ENCODE peak calls at places on chromosomes 7 and 10, in seven cellular contexts. One of them, this sample, is unnamed.

GRCh38 chr7:22173884-22174573 is 182.9 kb downstream of the RAPGEF5 start:
- DNase-seq in NCI-H2081: no peak
- DNase-seq in epithelial cell of esophagus: peak
- DNase-seq in cardiac fibroblast: no peak
- DNase-seq in breast epithelium: no peak
- DNase-seq in AG04450: no peak
- DNase-seq in CD4-positive, alpha-beta T cell: no peak
- DNase-seq in this sample: no peak

GRCh38 chr10:12561720-12562119 is 212.4 kb downstream of the CAMK1D start:
- DNase-seq in cardiac fibroblast: no peak
- DNase-seq in CD4-positive, alpha-beta T cell: no peak
- DNase-seq in epithelial cell of esophagus: no peak
- DNase-seq in breast epithelium: no peak
- DNase-seq in AG04450: no peak
- DNase-seq in NCI-H2081: no peak
- DNase-seq in this sample: no peak

GRCh38 chr7:91239171-91239604 is 25.0 kb upstream of the FZD1 start:
- DNase-seq in NCI-H2081: no peak
- DNase-seq in AG04450: peak
- DNase-seq in breast epithelium: no peak
- DNase-seq in cardiac fibroblast: peak
- DNase-seq in CD4-positive, alpha-beta T cell: no peak
- DNase-seq in epithelial cell of esophagus: no peak
- DNase-seq in this sample: peak

GRCh38 chr7:41255716-41256115 is 447.2 kb downstream of the INHBA start:
- DNase-seq in breast epithelium: no peak
- DNase-seq in AG04450: no peak
- DNase-seq in epithelial cell of esophagus: no peak
- DNase-seq in cardiac fibroblast: no peak
- DNase-seq in CD4-positive, alpha-beta T cell: no peak
- DNase-seq in NCI-H2081: no peak
- DNase-seq in this sample: no peak

GRCh38 chr10:47370015-47370767 is 13.9 kb downstream of the ZNF488 start:
- DNase-seq in AG04450: no peak
- DNase-seq in cardiac fibroblast: no peak
- DNase-seq in epithelial cell of esophagus: no peak
- DNase-seq in breast epithelium: no peak
- DNase-seq in NCI-H2081: no peak
- DNase-seq in CD4-positive, alpha-beta T cell: no peak
- DNase-seq in this sample: no peak

GRCh38 chr10:71084061-71084817 is 128.1 kb upstream of the UNC5B start:
- DNase-seq in epithelial cell of esophagus: no peak
- DNase-seq in breast epithelium: peak
- DNase-seq in AG04450: no peak
- DNase-seq in NCI-H2081: no peak
- DNase-seq in CD4-positive, alpha-beta T cell: no peak
- DNase-seq in cardiac fibroblast: no peak
- DNase-seq in this sample: no peak

GRCh38 chr7:124155400-124156022 is 122.6 kb upstream of the TMEM229A start:
- DNase-seq in AG04450: peak
- DNase-seq in epithelial cell of esophagus: peak
- DNase-seq in CD4-positive, alpha-beta T cell: no peak
- DNase-seq in NCI-H2081: peak
- DNase-seq in cardiac fibroblast: peak
- DNase-seq in breast epithelium: no peak
- DNase-seq in this sample: peak

GRCh38 chr10:77629775-77630565 is 7.6 kb downstream of the KCNMA1 start:
- DNase-seq in epithelial cell of esophagus: no peak
- DNase-seq in cardiac fibroblast: no peak
- DNase-seq in AG04450: no peak
- DNase-seq in NCI-H2081: no peak
- DNase-seq in CD4-positive, alpha-beta T cell: no peak
- DNase-seq in breast epithelium: no peak
- DNase-seq in this sample: peak

GRCh38 chr7:91876391-91877133 is 3.9 kb downstream of the MTERF1 start:
- DNase-seq in epithelial cell of esophagus: peak
- DNase-seq in AG04450: no peak
- DNase-seq in breast epithelium: no peak
- DNase-seq in CD4-positive, alpha-beta T cell: no peak
- DNase-seq in cardiac fibroblast: peak
- DNase-seq in NCI-H2081: no peak
- DNase-seq in this sample: peak

GRCh38 chr10:792083-792791 is 102.8 kb upstream of the DIP2C start:
- DNase-seq in NCI-H2081: no peak
- DNase-seq in epithelial cell of esophagus: no peak
- DNase-seq in AG04450: no peak
- DNase-seq in CD4-positive, alpha-beta T cell: no peak
- DNase-seq in cardiac fibroblast: no peak
- DNase-seq in breast epithelium: no peak
- DNase-seq in this sample: no peak

GRCh38 chr7:36811807-36812206 is 87.5 kb upstream of the AOAH start:
- DNase-seq in NCI-H2081: no peak
- DNase-seq in CD4-positive, alpha-beta T cell: no peak
- DNase-seq in cardiac fibroblast: no peak
- DNase-seq in epithelial cell of esophagus: no peak
- DNase-seq in breast epithelium: no peak
- DNase-seq in AG04450: no peak
- DNase-seq in this sample: no peak

GRCh38 chr10:4046722-4047354 is 261.8 kb upstream of the KLF6 start:
- DNase-seq in AG04450: no peak
- DNase-seq in NCI-H2081: no peak
- DNase-seq in breast epithelium: no peak
- DNase-seq in cardiac fibroblast: no peak
- DNase-seq in CD4-positive, alpha-beta T cell: no peak
- DNase-seq in epithelial cell of esophagus: no peak
- DNase-seq in this sample: no peak

GRCh38 chr10:128191847-128192246 is 65.6 kb upstream of the MKI67 start:
- DNase-seq in epithelial cell of esophagus: peak
- DNase-seq in AG04450: no peak
- DNase-seq in CD4-positive, alpha-beta T cell: no peak
- DNase-seq in breast epithelium: no peak
- DNase-seq in NCI-H2081: no peak
- DNase-seq in cardiac fibroblast: no peak
- DNase-seq in this sample: no peak

GRCh38 chr7:71626206-71626605 is 494.3 kb downstream of the GALNT17 start:
- DNase-seq in NCI-H2081: no peak
- DNase-seq in cardiac fibroblast: peak
- DNase-seq in CD4-positive, alpha-beta T cell: no peak
- DNase-seq in breast epithelium: no peak
- DNase-seq in AG04450: no peak
- DNase-seq in epithelial cell of esophagus: no peak
- DNase-seq in this sample: peak

This sample was measured in adipocyte.